ENCODE peak calls at places on chromosomes 11 and 22, in five cellular contexts. U is adipocyte; S is naive thymus-derived CD4-positive, alpha-beta T cell; P is bronchial epithelial cell; H is Peyer's patch. Q is an unnamed sample.

GRCh38 chr11:43518407-43519165 is 159.9 kb downstream of the TTC17 start:
- DNase-seq in S (no peak), U (peak; percentile 11), P (peak; percentile 44), H (no peak), Q (no peak)

GRCh38 chr22:19802001-19802880 is 41.7 kb downstream of the TBX1 start:
- DNase-seq in S (no peak), H (no peak), U (no peak), P (no peak), Q (no peak)

GRCh38 chr11:76232026-76232665 is 25.8 kb upstream of the WNT11 start:
- DNase-seq in P (no peak), S (peak; percentile 69), H (no peak), U (no peak), Q (peak; percentile 66)

GRCh38 chr11:131993291-131993690 is 622.9 kb downstream of the NTM start:
- DNase-seq in S (no peak), P (no peak), U (peak; percentile 44), H (no peak), Q (no peak)

GRCh38 chr11:30454108-30454507 is 131.2 kb downstream of the ARL14EP start:
- DNase-seq in U (no peak), S (no peak), P (no peak), H (no peak), Q (no peak)

GRCh38 chr22:36056980-36057379 is 28.4 kb upstream of the RBFOX2 start:
- DNase-seq in S (no peak), P (peak; percentile 68), U (no peak), H (no peak), Q (no peak)

GRCh38 chr11:34830648-34831047 is 85.5 kb downstream of the APIP start:
- DNase-seq in P (no peak), U (no peak), H (no peak), S (no peak), Q (no peak)

GRCh38 chr11:61477734-61478148 is 30.8 kb upstream of the LRRC10B start:
- DNase-seq in U (peak; percentile 66), S (peak; percentile 43), H (peak; percentile 33), P (no peak), Q (peak; percentile 35)

GRCh38 chr22:46732513-46732912 is 5.5 kb downstream of the CERK start:
- DNase-seq in U (no peak), P (no peak), S (no peak), H (no peak), Q (no peak)

GRCh38 chr11:1305063-1305495 is 4.4 kb downstream of the TOLLIP start:
- DNase-seq in U (no peak), P (no peak), S (no peak), H (peak; percentile 12), Q (no peak)

GRCh38 chr11:12026331-12027211 is 18.1 kb upstream of the DKK3 start:
- DNase-seq in H (no peak), U (no peak), S (no peak), P (no peak), Q (no peak)

GRCh38 chr11:117192401-117192875 is 6.7 kb upstream of the TAGLN start:
- DNase-seq in S (no peak), P (no peak), H (no peak), U (no peak), Q (no peak)

GRCh38 chr22:34804588-34804987 is 261.4 kb upstream of the ISX start:
- DNase-seq in S (no peak), H (no peak), U (no peak), P (no peak), Q (no peak)

GRCh38 chr11:63553759-63554158 is 9.4 kb downstream of the PLAAT2 start:
- DNase-seq in H (no peak), S (peak; percentile 57), P (no peak), U (no peak), Q (peak; percentile 45)

GRCh38 chr11:119684361-119685072 is 44.5 kb downstream of the NECTIN1 start:
- DNase-seq in P (peak; percentile 88), U (peak; percentile 31), H (no peak), S (no peak), Q (no peak)

GRCh38 chr11:45254070-45254469 is 32.1 kb downstream of the SYT13 start:
- DNase-seq in H (no peak), S (no peak), U (peak; percentile 11), P (no peak), Q (no peak)

GRCh38 chr22:36368359-36368983 is 19.3 kb downstream of the MYH9 start:
- DNase-seq in P (peak; percentile 25), U (peak; percentile 74), S (no peak), H (no peak), Q (peak; percentile 49)

GRCh38 chr11:29783506-29783905 is 233.3 kb downstream of the KCNA4 start:
- DNase-seq in H (no peak), S (no peak), P (no peak), U (no peak), Q (no peak)

GRCh38 chr11:70742553-70743291 is 344.4 kb downstream of the CTTN start:
- DNase-seq in U (no peak), S (no peak), P (no peak), H (no peak), Q (no peak)

GRCh38 chr11:76233936-76234703 is 27.8 kb upstream of the WNT11 start:
- DNase-seq in U (peak; percentile 15), H (peak; percentile 56), S (no peak), P (peak; percentile 12), Q (no peak)

GRCh38 chr11:34926831-34927132 is 10.4 kb downstream of the PDHX start:
- DNase-seq in P (peak; percentile 13), U (peak; percentile 76), S (no peak), H (no peak), Q (no peak)

GRCh38 chr11:125224391-125225015 is 60.0 kb downstream of the PKNOX2 start:
- DNase-seq in P (no peak), S (no peak), H (no peak), U (peak; percentile 64), Q (no peak)

GRCh38 chr22:45942787-45943493 is 34.0 kb downstream of the WNT7B start:
- DNase-seq in S (no peak), H (no peak), U (no peak), P (peak; percentile 21), Q (no peak)

GRCh38 chr11:117080370-117080769 is 17.9 kb downstream of the SIK3 start:
- DNase-seq in P (no peak), S (no peak), U (no peak), H (no peak), Q (no peak)

GRCh38 chr22:30266445-30267381 is at the start of gene OSM:
- DNase-seq in H (peak; percentile 82), U (no peak), P (no peak), S (peak; percentile 61), Q (peak; percentile 69)

GRCh38 chr11:122463530-122463929 is 192.0 kb upstream of the UBASH3B start:
- DNase-seq in H (no peak), P (no peak), S (no peak), U (no peak), Q (no peak)

GRCh38 chr11:110092577-110093406 is at the start of gene ZC3H12C:
- DNase-seq in P (peak; percentile 84), U (peak; percentile 96), S (no peak), H (peak; percentile 28), Q (no peak)

GRCh38 chr11:134862168-134862567 is 450.1 kb upstream of the B3GAT1 start:
- DNase-seq in H (no peak), S (no peak), P (no peak), U (no peak), Q (no peak)

GRCh38 chr11:7473702-7474101 is 11.6 kb upstream of the OLFML1 start:
- DNase-seq in H (peak; percentile 20), S (no peak), P (no peak), U (no peak), Q (no peak)

GRCh38 chr22:28608546-28608945 is 71.1 kb downstream of the TTC28 start:
- DNase-seq in H (no peak), U (no peak), S (no peak), P (no peak), Q (no peak)

GRCh38 chr11:16815047-16815767 is 76.8 kb downstream of the C11orf58 start:
- DNase-seq in U (peak; percentile 38), P (peak; percentile 22), H (no peak), S (no peak), Q (no peak)

GRCh38 chr22:22770280-22770871 is 117.2 kb upstream of the IGLL5 start:
- DNase-seq in S (peak; percentile 9), H (peak; percentile 47), U (peak; percentile 29), P (peak; percentile 22), Q (peak; percentile 62)

GRCh38 chr22:19723165-19723989 is at the start of gene GP1BB:
- DNase-seq in S (no peak), P (no peak), U (no peak), H (no peak), Q (no peak)

GRCh38 chr11:73203790-73204189 is 14.3 kb upstream of the P2RY2 start:
- DNase-seq in S (no peak), P (no peak), H (no peak), U (no peak), Q (no peak)

GRCh38 chr11:60840711-60841430 is 1.0 kb upstream of the CCDC86 start:
- DNase-seq in P (no peak), U (peak; percentile 92), H (no peak), S (no peak), Q (no peak)

GRCh38 chr11:48081151-48082010 is 101.0 kb downstream of the PTPRJ start:
- DNase-seq in H (peak; percentile 25), U (peak; percentile 35), P (peak; percentile 13), S (peak; percentile 14), Q (no peak)
- H3K36me3 ChIP-seq in H (no peaks in the 10 kb centered on the region), U (no peaks in the 10 kb centered on the region), P (no peaks in the 10 kb centered on the region), S (no peaks in the 10 kb centered on the region), Q (no peaks in the 10 kb centered on the region)

GRCh38 chr11:130908061-130908460 is 8.2 kb downstream of the SNX19 start:
- DNase-seq in S (no peak), H (no peak), U (no peak), P (no peak), Q (no peak)

GRCh38 chr11:130907229-130907628 is 9.1 kb downstream of the SNX19 start:
- DNase-seq in P (no peak), U (no peak), S (no peak), H (no peak), Q (no peak)

GRCh38 chr11:130905512-130905911 is 10.8 kb downstream of the SNX19 start:
- DNase-seq in H (no peak), P (no peak), S (no peak), U (no peak), Q (no peak)

GRCh38 chr11:130904380-130904779 is 11.9 kb downstream of the SNX19 start:
- DNase-seq in P (peak; percentile 27), S (no peak), U (peak; percentile 52), H (no peak), Q (no peak)

DNA sequence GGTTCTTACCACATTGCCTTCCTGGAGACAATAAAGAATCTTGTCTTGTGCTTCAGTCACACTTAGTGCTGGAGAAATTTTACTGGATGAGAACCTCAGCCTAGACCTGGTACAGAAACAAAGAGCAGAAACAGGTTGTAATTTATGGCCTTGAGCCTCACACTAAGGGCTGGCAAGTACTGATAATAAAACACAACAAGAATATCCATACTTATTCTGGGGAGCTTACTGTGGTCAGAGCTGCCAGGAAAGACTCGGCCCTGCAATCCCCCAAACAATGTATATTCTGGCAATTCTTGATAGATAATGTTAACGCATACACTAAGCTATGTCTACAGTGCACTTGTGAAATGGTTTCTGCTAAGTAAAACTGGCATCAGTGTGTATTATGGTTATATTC is 9.7 kb downstream of the SNX19 start:
- DNase-seq in U (no peak), S (no peak), H (no peak), P (no peak), Q (no peak)
- H3K36me3 ChIP-seq in U (peaks cover 78% of the 10 kb centered on the region), S (peaks cover 45% of the 10 kb centered on the region), H (no peaks in the 10 kb centered on the region), P (peaks cover 21% of the 10 kb centered on the region), Q (peaks cover 69% of the 10 kb centered on the region)

GRCh38 chr11:66067640-66068039 is 2.4 kb upstream of the PACS1 start:
- DNase-seq in S (no peak), U (no peak), P (no peak), H (no peak), Q (no peak)
- H3K36me3 ChIP-seq in S (peaks cover 36% of the 10 kb centered on the region), U (peaks cover 67% of the 10 kb centered on the region), P (peaks cover 18% of the 10 kb centered on the region), H (no peaks in the 10 kb centered on the region), Q (peaks cover 53% of the 10 kb centered on the region)

GRCh38 chr11:3020011-3020410 is 27.9 kb upstream of the NAP1L4 start:
- DNase-seq in S (no peak), H (no peak), U (no peak), P (no peak), Q (no peak)
- H3K36me3 ChIP-seq in S (no peaks in the 10 kb centered on the region), H (no peaks in the 10 kb centered on the region), U (peaks cover 71% of the 10 kb centered on the region), P (peaks cover 38% of the 10 kb centered on the region), Q (peaks cover 27% of the 10 kb centered on the region)